ENCODE peak calls at places on chromosomes 1 and 21, in five cellular contexts. N is HFFc6; O is CD8-positive, alpha-beta memory T cell; E is ELR; K is nucleus accumbens. X is an unnamed sample.

GRCh38 chr1:38123356-38123755 is 76.8 kb upstream of the POU3F1 start:
- DNase-seq in N (peak), O (no peak), K (no peak), E (peak), X (no peak)

GRCh38 chr1:159594581-159594980 is 7.0 kb downstream of the APCS start:
- DNase-seq in O (no peak), K (no peak), E (no peak), N (peak), X (no peak)

GRCh38 chr1:100810360-100810759 is 84.3 kb downstream of the EXTL2 start:
- DNase-seq in E (peak), O (no peak), N (no peak), K (no peak), X (no peak)

GRCh38 chr1:153505576-153505975 is 30.2 kb downstream of the S100A6 start:
- DNase-seq in E (peak), N (no peak), O (no peak), K (no peak), X (no peak)

GRCh38 chr1:183273300-183273699 is 87.2 kb downstream of the LAMC2 start:
- DNase-seq in E (peak), K (no peak), N (no peak), O (no peak), X (no peak)

GRCh38 chr1:227891223-227891954 is 56.3 kb downstream of the WNT9A start:
- DNase-seq in O (no peak), E (no peak), K (no peak), N (no peak), X (peak)

GRCh38 chr1:37477946-37478345 is 3.6 kb downstream of the ZC3H12A start:
- DNase-seq in E (no peak), K (no peak), N (no peak), O (no peak), X (peak)

GRCh38 chr1:101240041-101240430 is 3.2 kb downstream of the S1PR1 start:
- DNase-seq in E (no peak), O (peak), K (peak), N (no peak), X (no peak)

GRCh38 chr21:36511484-36512227 is 31.7 kb upstream of the CLDN14 start:
- DNase-seq in E (no peak), N (no peak), O (no peak), K (no peak), X (no peak)

GRCh38 chr1:9784508-9785133 is 39.1 kb downstream of the CLSTN1 start:
- DNase-seq in E (peak), O (peak), N (peak), K (no peak), X (peak)

GRCh38 chr1:16014509-16015482 is 3.0 kb downstream of the HSPB7 start:
- DNase-seq in E (no peak), K (peak), O (no peak), N (no peak), X (no peak)

GRCh38 chr1:42081475-42081874 is 71.7 kb upstream of the GUCA2B start:
- DNase-seq in K (no peak), N (no peak), O (no peak), E (no peak), X (peak)

GRCh38 chr1:22365331-22366295 is 86.0 kb upstream of the ZBTB40 start:
- DNase-seq in K (no peak), N (no peak), O (no peak), E (no peak), X (no peak)

GRCh38 chr1:9696793-9697192 is 45.3 kb downstream of the PIK3CD start:
- DNase-seq in N (no peak), O (no peak), K (no peak), E (no peak), X (no peak)

GRCh38 chr1:238789916-238790667 is 596.3 kb upstream of the CHRM3 start:
- DNase-seq in O (no peak), K (no peak), E (no peak), N (no peak), X (peak)

GRCh38 chr1:55685560-55685959 is 470.4 kb upstream of the USP24 start:
- DNase-seq in K (no peak), O (no peak), E (no peak), N (no peak), X (no peak)

GRCh38 chr1:119141020-119141424 is 569 bp upstream of the WARS2 start:
- DNase-seq in E (peak), N (no peak), K (peak), O (no peak), X (no peak)

GRCh38 chr1:76593614-76594013 is 273.7 kb upstream of the ST6GALNAC5 start:
- DNase-seq in O (no peak), K (no peak), E (no peak), N (no peak), X (no peak)

GRCh38 chr1:6414443-6414844 is 5.3 kb downstream of the HES2 start:
- DNase-seq in K (peak), E (peak), O (no peak), N (peak), X (peak)

GRCh38 chr1:243253927-243254232 is 1.2 kb downstream of the CEP170 start:
- DNase-seq in K (peak), O (no peak), E (peak), N (no peak), X (no peak)

GRCh38 chr1:19949016-19949415 is 25.6 kb upstream of the PLA2G2E start:
- DNase-seq in N (peak), K (no peak), O (no peak), E (peak), X (no peak)

GRCh38 chr1:119712342-119713038 is 756 bp downstream of the PHGDH start:
- DNase-seq in O (peak), E (peak), N (peak), K (peak), X (peak)

GRCh38 chr1:239888639-239889038 is 203.0 kb upstream of the FMN2 start:
- DNase-seq in N (no peak), O (no peak), E (no peak), K (no peak), X (no peak)

GRCh38 chr1:94265011-94265422 is 27.6 kb upstream of the ARHGAP29 start:
- DNase-seq in O (no peak), K (no peak), N (no peak), E (no peak), X (peak)

GRCh38 chr1:91897016-91897415 is 11.1 kb upstream of the TGFBR3 start:
- DNase-seq in N (no peak), O (no peak), E (no peak), K (no peak), X (no peak)

GRCh38 chr1:75023005-75023404 is 111.2 kb upstream of the LHX8 start:
- DNase-seq in E (no peak), O (no peak), K (no peak), N (no peak), X (no peak)

X was measured in HT-29.